ENCODE peak calls at places on chromosomes 6 and 20, in four cellular contexts. J is spleen, M is IMR-90, D is brain microvascular endothelial cell. I is an unnamed sample.

GRCh38 chr6:75279418-75279817 is 5.2 kb downstream of the TMEM30A start:
- DNase-seq in J (no peak), M (no peak), D (no peak), I (no peak)

GRCh38 chr20:49231461-49231860 is 12.2 kb downstream of the DDX27 start:
- DNase-seq in J (peak; percentile 14), M (no peak), D (no peak), I (no peak)

GRCh38 chr6:155026366-155027045 is 31.4 kb downstream of the TIAM2 start:
- DNase-seq in J (no peak), M (peak; percentile 76), D (peak; percentile 80), I (peak; percentile 90)

GRCh38 chr6:36272234-36272633 is 2.4 kb downstream of the PNPLA1 start:
- DNase-seq in J (no peak), M (no peak), D (no peak), I (no peak)

GRCh38 chr6:390914-391558 is 516 bp upstream of the IRF4 start:
- DNase-seq in J (no peak), M (no peak), D (no peak), I (no peak)

GRCh38 chr6:5422321-5422915 is 161.1 kb downstream of the FARS2 start:
- DNase-seq in J (no peak), M (peak; percentile 62), D (peak; percentile 47), I (peak; percentile 59)

GRCh38 chr20:62043131-62043914 is 22.4 kb downstream of the TAF4 start:
- DNase-seq in J (peak; percentile 72), M (peak; percentile 34), D (no peak), I (no peak)

GRCh38 chr6:142842423-142843261 is 102.3 kb downstream of the HIVEP2 start:
- DNase-seq in J (no peak), M (peak; percentile 57), D (peak; percentile 92), I (peak; percentile 70)

GRCh38 chr6:166671434-166672061 is 44.5 kb upstream of the RPS6KA2 start:
- DNase-seq in J (no peak), M (no peak), D (no peak), I (peak; percentile 6)

DNA sequence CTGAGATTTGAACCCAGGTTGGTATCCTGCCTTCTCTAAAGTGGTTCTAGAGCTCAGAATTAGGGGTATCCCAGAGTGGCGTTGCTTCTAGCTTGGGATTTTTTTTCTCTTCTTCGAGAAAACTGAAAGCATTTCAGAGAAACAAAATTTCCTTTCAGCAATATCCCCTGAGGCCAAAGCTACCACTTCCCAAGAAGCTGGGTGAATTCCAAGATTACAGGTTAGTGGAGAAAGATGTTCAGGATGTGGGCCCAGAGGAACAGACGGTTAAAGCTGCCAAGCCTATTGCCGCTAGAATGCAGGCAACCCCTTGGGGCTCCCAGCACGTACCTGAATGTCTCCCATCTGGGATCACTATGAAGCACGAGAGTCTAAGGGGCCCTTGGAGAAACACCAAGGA is 134.1 kb downstream of the FOXO3 start:
- DNase-seq in J (no peak), M (no peak), D (no peak), I (no peak)
- TF ChIP-seq CTCF in J (no peak), M (no peak), D (no peak), I (no peak)

DNA sequence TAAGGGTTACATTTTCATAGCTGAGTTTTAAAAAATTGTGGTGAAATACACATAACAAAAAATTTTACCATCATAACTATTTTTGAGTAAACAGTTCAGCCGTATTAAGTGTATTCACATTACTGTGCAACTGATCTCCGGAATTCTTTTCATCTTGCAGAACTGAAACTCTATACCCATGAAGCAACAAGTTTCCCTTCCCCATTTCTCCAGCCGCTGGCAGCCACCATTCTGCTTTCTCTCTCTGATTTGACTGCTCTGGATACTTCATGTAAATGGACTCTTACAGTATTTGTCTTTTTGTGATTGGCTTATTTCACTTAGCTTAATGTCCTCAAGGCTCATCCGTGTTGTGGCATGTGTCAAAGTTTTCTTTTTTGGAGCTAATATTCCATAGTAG is 341.6 kb downstream of the QKI start:
- DNase-seq in J (no peak), M (peak; percentile 21), D (no peak), I (no peak)
- H3K4me3 ChIP-seq in J (no peak overlapping the region), M (no peak overlapping the region), D (no peak overlapping the region), I (no peak overlapping the region)

GRCh38 chr6:25714765-25715164 is 39.8 kb upstream of the SLC17A4 start:
- DNase-seq in J (no peak), M (no peak), D (no peak), I (no peak)

GRCh38 chr6:25715794-25716193 is 38.7 kb upstream of the SLC17A4 start:
- DNase-seq in J (no peak), M (no peak), D (no peak), I (no peak)

GRCh38 chr6:25713802-25714201 is 40.7 kb upstream of the SLC17A4 start:
- DNase-seq in J (no peak), M (no peak), D (no peak), I (no peak)

GRCh38 chr6:25717856-25718740 is 36.4 kb upstream of the SLC17A4 start:
- DNase-seq in J (no peak), M (peak; percentile 6), D (peak; percentile 28), I (peak; percentile 37)
- TF ChIP-seq CTCF in J (no peak), M (peak; percentile 53), D (peak; percentile 54), I (peak; percentile 58)

DNA sequence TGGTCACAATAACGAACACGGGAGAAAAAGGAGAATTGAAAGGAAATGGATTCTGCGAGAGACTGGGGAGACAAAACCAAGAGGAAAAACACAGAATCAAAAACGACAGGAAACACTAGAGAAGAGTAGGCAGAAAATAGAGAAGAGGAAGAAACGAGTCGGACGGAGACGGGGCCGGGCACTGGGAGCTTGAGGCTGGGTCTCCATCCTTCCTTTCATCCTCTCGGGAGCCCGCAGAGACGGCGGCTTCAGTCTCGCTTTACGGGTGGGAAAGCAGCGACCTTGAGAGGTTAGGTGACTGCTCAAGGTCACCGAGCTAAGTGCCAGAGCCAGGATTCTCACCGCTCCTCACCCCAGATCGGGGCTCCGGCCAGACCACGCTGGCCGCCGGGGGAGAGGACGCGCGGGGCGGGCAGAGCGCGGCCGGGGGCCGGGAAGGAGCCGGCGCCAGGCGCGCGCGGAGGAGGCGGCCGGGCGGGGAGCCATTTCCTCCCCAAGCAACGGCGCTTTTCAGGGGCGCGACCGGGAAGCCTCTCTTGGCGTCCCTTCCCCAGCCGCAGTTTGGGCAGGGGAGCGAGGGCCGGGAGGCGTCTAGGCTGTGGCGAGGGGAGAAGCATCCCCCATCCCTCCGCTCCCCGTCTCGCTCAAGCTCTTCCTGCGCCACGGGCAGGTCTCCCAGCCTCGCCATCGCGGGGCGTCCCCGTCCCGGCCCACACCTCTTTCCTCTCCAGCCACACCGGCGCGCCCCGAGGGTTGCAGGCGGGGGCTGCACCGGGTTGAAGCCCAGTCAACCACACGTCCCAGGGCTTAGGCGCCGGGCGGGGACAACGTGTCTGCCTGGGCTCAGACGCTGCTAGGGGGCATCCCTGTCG is 24.0 kb upstream of the MAP3K7 start:
- DNase-seq in J (peak; percentile 81), M (peak; percentile 4), D (peak; percentile 2), I (peak; percentile 40)
- H3K4me3 ChIP-seq in J (peak overlapping the region; percentile 62), M (peak overlapping the region; percentile 68), D (peak overlapping the region; percentile 63), I (peak overlapping the region; percentile 53)

GRCh38 chr6:129210684-129211083 is 327.7 kb downstream of the LAMA2 start:
- DNase-seq in J (no peak), M (no peak), D (no peak), I (no peak)

GRCh38 chr6:129211626-129212025 is 328.7 kb downstream of the LAMA2 start:
- DNase-seq in J (no peak), M (no peak), D (no peak), I (no peak)

GRCh38 chr6:129208415-129209034 is 325.6 kb downstream of the LAMA2 start:
- DNase-seq in J (no peak), M (no peak), D (no peak), I (no peak)

GRCh38 chr6:129207832-129208231 is 324.9 kb downstream of the LAMA2 start:
- DNase-seq in J (no peak), M (no peak), D (no peak), I (no peak)

GRCh38 chr6:129209355-129209754 is 326.4 kb downstream of the LAMA2 start:
- DNase-seq in J (no peak), M (peak; percentile 18), D (no peak), I (no peak)
- TF ChIP-seq CTCF in J (no peak), M (no peak), D (no peak), I (no peak)

GRCh38 chr20:32849577-32849976 is 9.1 kb upstream of the EFCAB8 start:
- DNase-seq in J (no peak), M (no peak), D (no peak), I (no peak)

GRCh38 chr20:32859961-32860360 is 1.2 kb downstream of the EFCAB8 start:
- DNase-seq in J (no peak), M (no peak), D (no peak), I (no peak)

GRCh38 chr20:32858873-32859372 is at the start of gene EFCAB8:
- DNase-seq in J (no peak), M (no peak), D (no peak), I (no peak)

GRCh38 chr20:32858189-32858588 is 534 bp upstream of the EFCAB8 start:
- DNase-seq in J (no peak), M (no peak), D (no peak), I (no peak)

GRCh38 chr20:32855387-32855786 is 3.3 kb upstream of the EFCAB8 start:
- DNase-seq in J (no peak), M (no peak), D (no peak), I (no peak)
- H3K4me3 ChIP-seq in J (no peak overlapping the region), M (no peak overlapping the region), D (no peak overlapping the region), I (no peak overlapping the region)